ENCODE peak calls at places on chromosomes 7 and 10, in nine cellular contexts. One of them, this sample, is unnamed.

GRCh38 chr7:18693401-18693800 is 197.9 kb downstream of the HDAC9 start:
- DNase-seq in fibroblast of lung: peak; percentile 73
- DNase-seq in esophagus squamous epithelium: no peak
- DNase-seq in lower lobe of right lung: no peak
- DNase-seq in right cardiac atrium: peak; percentile 21
- DNase-seq in effector memory CD4-positive, alpha-beta T cell: no peak
- DNase-seq in naive thymus-derived CD4-positive, alpha-beta T cell: no peak
- DNase-seq in thoracic aorta: no peak
- DNase-seq in psoas muscle: peak; percentile 19
- DNase-seq in this sample: peak; percentile 94

GRCh38 chr10:93352638-93353383 is 129.3 kb downstream of the MYOF start:
- DNase-seq in fibroblast of lung: peak; percentile 24
- DNase-seq in esophagus squamous epithelium: no peak
- DNase-seq in lower lobe of right lung: no peak
- DNase-seq in right cardiac atrium: no peak
- DNase-seq in effector memory CD4-positive, alpha-beta T cell: no peak
- DNase-seq in naive thymus-derived CD4-positive, alpha-beta T cell: peak; percentile 44
- DNase-seq in thoracic aorta: no peak
- DNase-seq in psoas muscle: no peak
- DNase-seq in this sample: peak; percentile 82

GRCh38 chr7:80548790-80549530 is 37.1 kb upstream of the GNAT3 start:
- DNase-seq in fibroblast of lung: peak; percentile 20
- DNase-seq in esophagus squamous epithelium: no peak
- DNase-seq in lower lobe of right lung: no peak
- DNase-seq in right cardiac atrium: no peak
- DNase-seq in effector memory CD4-positive, alpha-beta T cell: no peak
- DNase-seq in naive thymus-derived CD4-positive, alpha-beta T cell: no peak
- DNase-seq in thoracic aorta: no peak
- DNase-seq in psoas muscle: no peak
- DNase-seq in this sample: no peak

GRCh38 chr7:30450983-30451497 is 27.5 kb downstream of the NOD1 start:
- DNase-seq in fibroblast of lung: no peak
- DNase-seq in esophagus squamous epithelium: no peak
- DNase-seq in lower lobe of right lung: no peak
- DNase-seq in right cardiac atrium: no peak
- DNase-seq in effector memory CD4-positive, alpha-beta T cell: no peak
- DNase-seq in naive thymus-derived CD4-positive, alpha-beta T cell: no peak
- DNase-seq in thoracic aorta: no peak
- DNase-seq in psoas muscle: no peak
- DNase-seq in this sample: no peak

GRCh38 chr7:27146491-27147210 is 923 bp downstream of the HOXA6 start:
- DNase-seq in fibroblast of lung: no peak
- DNase-seq in esophagus squamous epithelium: no peak
- DNase-seq in lower lobe of right lung: no peak
- DNase-seq in right cardiac atrium: no peak
- DNase-seq in effector memory CD4-positive, alpha-beta T cell: no peak
- DNase-seq in naive thymus-derived CD4-positive, alpha-beta T cell: no peak
- DNase-seq in thoracic aorta: no peak
- DNase-seq in psoas muscle: no peak
- DNase-seq in this sample: no peak

GRCh38 chr10:95391570-95392249 is 100.9 kb upstream of the PDLIM1 start:
- DNase-seq in fibroblast of lung: peak; percentile 54
- DNase-seq in esophagus squamous epithelium: no peak
- DNase-seq in lower lobe of right lung: no peak
- DNase-seq in right cardiac atrium: no peak
- DNase-seq in effector memory CD4-positive, alpha-beta T cell: no peak
- DNase-seq in naive thymus-derived CD4-positive, alpha-beta T cell: no peak
- DNase-seq in thoracic aorta: no peak
- DNase-seq in psoas muscle: no peak
- DNase-seq in this sample: peak; percentile 50

GRCh38 chr10:37713642-37714041 is 143.8 kb downstream of the ZNF248 start:
- DNase-seq in fibroblast of lung: no peak
- DNase-seq in esophagus squamous epithelium: no peak
- DNase-seq in lower lobe of right lung: no peak
- DNase-seq in right cardiac atrium: no peak
- DNase-seq in effector memory CD4-positive, alpha-beta T cell: no peak
- DNase-seq in naive thymus-derived CD4-positive, alpha-beta T cell: no peak
- DNase-seq in thoracic aorta: no peak
- DNase-seq in psoas muscle: no peak
- DNase-seq in this sample: no peak

GRCh38 chr10:69843923-69844322 is 42.2 kb downstream of the COL13A1 start:
- DNase-seq in fibroblast of lung: no peak
- DNase-seq in esophagus squamous epithelium: no peak
- DNase-seq in lower lobe of right lung: no peak
- DNase-seq in right cardiac atrium: no peak
- DNase-seq in effector memory CD4-positive, alpha-beta T cell: no peak
- DNase-seq in naive thymus-derived CD4-positive, alpha-beta T cell: no peak
- DNase-seq in thoracic aorta: no peak
- DNase-seq in psoas muscle: no peak
- DNase-seq in this sample: no peak

GRCh38 chr7:104883718-104884452 is 130.1 kb upstream of the KMT2E start:
- DNase-seq in fibroblast of lung: peak; percentile 71
- DNase-seq in esophagus squamous epithelium: no peak
- DNase-seq in lower lobe of right lung: peak; percentile 88
- DNase-seq in right cardiac atrium: peak; percentile 89
- DNase-seq in effector memory CD4-positive, alpha-beta T cell: peak; percentile 68
- DNase-seq in naive thymus-derived CD4-positive, alpha-beta T cell: peak; percentile 56
- DNase-seq in thoracic aorta: peak; percentile 68
- DNase-seq in psoas muscle: peak; percentile 86
- DNase-seq in this sample: peak; percentile 90

GRCh38 chr10:68666280-68666760 is 54.7 kb upstream of the CCAR1 start:
- DNase-seq in fibroblast of lung: peak; percentile 94
- DNase-seq in esophagus squamous epithelium: no peak
- DNase-seq in lower lobe of right lung: no peak
- DNase-seq in right cardiac atrium: no peak
- DNase-seq in effector memory CD4-positive, alpha-beta T cell: no peak
- DNase-seq in naive thymus-derived CD4-positive, alpha-beta T cell: no peak
- DNase-seq in thoracic aorta: no peak
- DNase-seq in psoas muscle: no peak
- DNase-seq in this sample: peak; percentile 89

GRCh38 chr10:44925224-44925623 is 14.1 kb downstream of the TMEM72 start:
- DNase-seq in fibroblast of lung: peak; percentile 23
- DNase-seq in esophagus squamous epithelium: no peak
- DNase-seq in lower lobe of right lung: no peak
- DNase-seq in right cardiac atrium: no peak
- DNase-seq in effector memory CD4-positive, alpha-beta T cell: no peak
- DNase-seq in naive thymus-derived CD4-positive, alpha-beta T cell: peak; percentile 16
- DNase-seq in thoracic aorta: no peak
- DNase-seq in psoas muscle: no peak
- DNase-seq in this sample: peak; percentile 9

GRCh38 chr7:97555845-97556431 is 175.9 kb upstream of the TAC1 start:
- DNase-seq in fibroblast of lung: no peak
- DNase-seq in esophagus squamous epithelium: no peak
- DNase-seq in lower lobe of right lung: no peak
- DNase-seq in right cardiac atrium: no peak
- DNase-seq in effector memory CD4-positive, alpha-beta T cell: no peak
- DNase-seq in naive thymus-derived CD4-positive, alpha-beta T cell: no peak
- DNase-seq in thoracic aorta: no peak
- DNase-seq in psoas muscle: no peak
- DNase-seq in this sample: no peak

GRCh38 chr10:34280599-34281374 is 534.3 kb downstream of the PARD3 start:
- DNase-seq in fibroblast of lung: peak; percentile 98
- DNase-seq in esophagus squamous epithelium: no peak
- DNase-seq in lower lobe of right lung: no peak
- DNase-seq in right cardiac atrium: no peak
- DNase-seq in effector memory CD4-positive, alpha-beta T cell: no peak
- DNase-seq in naive thymus-derived CD4-positive, alpha-beta T cell: no peak
- DNase-seq in thoracic aorta: peak; percentile 37
- DNase-seq in psoas muscle: peak; percentile 39
- DNase-seq in this sample: peak; percentile 92

GRCh38 chr10:52020702-52021101 is 293.4 kb upstream of the DKK1 start:
- DNase-seq in fibroblast of lung: no peak
- DNase-seq in esophagus squamous epithelium: no peak
- DNase-seq in lower lobe of right lung: no peak
- DNase-seq in right cardiac atrium: no peak
- DNase-seq in effector memory CD4-positive, alpha-beta T cell: no peak
- DNase-seq in naive thymus-derived CD4-positive, alpha-beta T cell: no peak
- DNase-seq in thoracic aorta: no peak
- DNase-seq in psoas muscle: no peak
- DNase-seq in this sample: no peak

GRCh38 chr7:64183126-64183742 is 23.8 kb upstream of the ZNF735 start:
- DNase-seq in fibroblast of lung: no peak
- DNase-seq in esophagus squamous epithelium: no peak
- DNase-seq in lower lobe of right lung: peak; percentile 54
- DNase-seq in right cardiac atrium: no peak
- DNase-seq in effector memory CD4-positive, alpha-beta T cell: peak; percentile 31
- DNase-seq in naive thymus-derived CD4-positive, alpha-beta T cell: no peak
- DNase-seq in thoracic aorta: no peak
- DNase-seq in psoas muscle: peak; percentile 27
- DNase-seq in this sample: peak; percentile 0

GRCh38 chr7:39952791-39953190 is 2.7 kb downstream of the CDK13 start:
- DNase-seq in fibroblast of lung: peak; percentile 10
- DNase-seq in esophagus squamous epithelium: no peak
- DNase-seq in lower lobe of right lung: no peak
- DNase-seq in right cardiac atrium: no peak
- DNase-seq in effector memory CD4-positive, alpha-beta T cell: no peak
- DNase-seq in naive thymus-derived CD4-positive, alpha-beta T cell: no peak
- DNase-seq in thoracic aorta: no peak
- DNase-seq in psoas muscle: no peak
- DNase-seq in this sample: peak; percentile 57

GRCh38 chr10:120283093-120283492 is 173.9 kb upstream of the PLPP4 start:
- DNase-seq in fibroblast of lung: no peak
- DNase-seq in esophagus squamous epithelium: no peak
- DNase-seq in lower lobe of right lung: no peak
- DNase-seq in right cardiac atrium: no peak
- DNase-seq in effector memory CD4-positive, alpha-beta T cell: no peak
- DNase-seq in naive thymus-derived CD4-positive, alpha-beta T cell: no peak
- DNase-seq in thoracic aorta: no peak
- DNase-seq in psoas muscle: no peak
- DNase-seq in this sample: no peak

GRCh38 chr10:74888947-74889661 is 62.7 kb downstream of the KAT6B start:
- DNase-seq in fibroblast of lung: no peak
- DNase-seq in esophagus squamous epithelium: no peak
- DNase-seq in lower lobe of right lung: no peak
- DNase-seq in right cardiac atrium: no peak
- DNase-seq in effector memory CD4-positive, alpha-beta T cell: no peak
- DNase-seq in naive thymus-derived CD4-positive, alpha-beta T cell: no peak
- DNase-seq in thoracic aorta: no peak
- DNase-seq in psoas muscle: no peak
- DNase-seq in this sample: no peak

GRCh38 chr7:43482679-43483252 is 100.1 kb upstream of the STK17A start:
- DNase-seq in fibroblast of lung: peak; percentile 37
- DNase-seq in esophagus squamous epithelium: no peak
- DNase-seq in lower lobe of right lung: no peak
- DNase-seq in right cardiac atrium: no peak
- DNase-seq in effector memory CD4-positive, alpha-beta T cell: no peak
- DNase-seq in naive thymus-derived CD4-positive, alpha-beta T cell: no peak
- DNase-seq in thoracic aorta: no peak
- DNase-seq in psoas muscle: no peak
- DNase-seq in this sample: no peak

GRCh38 chr7:108284349-108285017 is 154.3 kb upstream of the LAMB4 start:
- DNase-seq in fibroblast of lung: no peak
- DNase-seq in esophagus squamous epithelium: no peak
- DNase-seq in lower lobe of right lung: no peak
- DNase-seq in right cardiac atrium: no peak
- DNase-seq in effector memory CD4-positive, alpha-beta T cell: no peak
- DNase-seq in naive thymus-derived CD4-positive, alpha-beta T cell: no peak
- DNase-seq in thoracic aorta: no peak
- DNase-seq in psoas muscle: no peak
- DNase-seq in this sample: no peak
- H3K4me1 ChIP-seq in fibroblast of lung: no peaks in the 10 kb centered on the region
- H3K4me1 ChIP-seq in esophagus squamous epithelium: peaks cover 58% of the 10 kb centered on the region
- H3K4me1 ChIP-seq in lower lobe of right lung: no peaks in the 10 kb centered on the region
- H3K4me1 ChIP-seq in right cardiac atrium: no peaks in the 10 kb centered on the region
- H3K4me1 ChIP-seq in effector memory CD4-positive, alpha-beta T cell: no peaks in the 10 kb centered on the region
- H3K4me1 ChIP-seq in naive thymus-derived CD4-positive, alpha-beta T cell: no peaks in the 10 kb centered on the region
- H3K4me1 ChIP-seq in thoracic aorta: no peaks in the 10 kb centered on the region
- H3K4me1 ChIP-seq in psoas muscle: no peaks in the 10 kb centered on the region
- H3K4me1 ChIP-seq in this sample: peaks cover 21% of the 10 kb centered on the region

DNA sequence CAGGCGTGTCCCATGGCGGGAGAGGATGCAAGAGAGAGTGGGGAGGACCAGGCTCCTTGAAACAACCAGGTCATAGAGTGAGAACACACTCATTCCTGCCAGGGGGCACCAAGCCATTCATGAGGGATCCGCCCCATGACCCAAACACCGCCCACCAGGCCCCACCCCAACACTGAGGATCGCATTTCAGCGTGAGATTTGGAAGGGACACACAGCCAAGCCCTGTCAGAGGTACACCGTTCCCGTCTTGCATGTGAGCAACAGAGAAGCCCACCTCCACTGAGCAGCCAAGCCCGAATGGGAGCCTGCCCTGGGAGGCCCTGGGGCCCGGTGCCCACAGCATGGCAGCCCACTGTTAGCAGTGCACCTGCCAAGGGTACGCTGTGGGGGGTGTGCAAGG is 7.9 kb upstream of the ARPC1B start:
- DNase-seq in fibroblast of lung: no peak
- DNase-seq in esophagus squamous epithelium: no peak
- DNase-seq in lower lobe of right lung: peak; percentile 27
- DNase-seq in right cardiac atrium: no peak
- DNase-seq in effector memory CD4-positive, alpha-beta T cell: no peak
- DNase-seq in naive thymus-derived CD4-positive, alpha-beta T cell: no peak
- DNase-seq in thoracic aorta: no peak
- DNase-seq in psoas muscle: no peak
- DNase-seq in this sample: no peak
- H3K4me1 ChIP-seq in fibroblast of lung: no peaks in the 10 kb centered on the region
- H3K4me1 ChIP-seq in esophagus squamous epithelium: peaks cover 30% of the 10 kb centered on the region
- H3K4me1 ChIP-seq in lower lobe of right lung: peaks cover 5% of the 10 kb centered on the region
- H3K4me1 ChIP-seq in right cardiac atrium: no peaks in the 10 kb centered on the region
- H3K4me1 ChIP-seq in effector memory CD4-positive, alpha-beta T cell: no peaks in the 10 kb centered on the region
- H3K4me1 ChIP-seq in naive thymus-derived CD4-positive, alpha-beta T cell: no peaks in the 10 kb centered on the region
- H3K4me1 ChIP-seq in thoracic aorta: peaks cover 12% of the 10 kb centered on the region
- H3K4me1 ChIP-seq in psoas muscle: no peaks in the 10 kb centered on the region
- H3K4me1 ChIP-seq in this sample: peaks cover 10% of the 10 kb centered on the region

DNA sequence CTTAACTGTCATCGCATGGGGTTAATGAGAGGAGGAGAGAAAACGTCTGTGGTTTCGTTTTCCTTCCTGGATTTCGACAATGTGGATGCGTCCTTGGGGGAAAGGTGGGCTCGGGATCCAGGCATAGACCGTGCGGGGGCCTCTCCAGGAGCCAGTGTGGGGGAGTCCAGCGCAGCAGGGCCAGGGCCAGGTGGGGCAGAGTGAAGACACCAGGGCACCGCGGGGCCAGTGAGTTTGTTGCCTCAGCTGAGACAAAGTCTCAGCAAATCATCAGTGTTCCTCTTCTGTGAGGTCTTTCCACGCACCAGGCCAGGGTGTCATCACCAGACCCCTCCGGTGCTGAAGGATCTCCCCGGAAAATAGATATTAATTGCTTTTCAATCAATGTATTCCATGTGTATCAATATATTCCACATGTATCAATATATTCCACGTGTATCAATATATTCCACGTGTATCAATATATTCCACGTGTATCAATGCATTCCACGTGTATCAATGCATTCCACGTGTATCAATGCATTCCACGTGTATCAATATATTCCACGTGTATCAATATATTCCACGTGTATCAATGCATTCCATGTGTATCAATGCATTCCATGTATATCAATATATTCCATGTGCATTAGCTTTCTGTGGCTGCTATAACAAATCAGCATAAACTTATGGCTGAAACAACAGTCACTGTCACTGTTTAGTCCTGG is 33.8 kb upstream of the CFAP46 start:
- DNase-seq in fibroblast of lung: no peak
- DNase-seq in esophagus squamous epithelium: no peak
- DNase-seq in lower lobe of right lung: peak; percentile 34
- DNase-seq in right cardiac atrium: no peak
- DNase-seq in effector memory CD4-positive, alpha-beta T cell: no peak
- DNase-seq in naive thymus-derived CD4-positive, alpha-beta T cell: no peak
- DNase-seq in thoracic aorta: no peak
- DNase-seq in psoas muscle: no peak
- DNase-seq in this sample: no peak
- H3K4me1 ChIP-seq in fibroblast of lung: no peaks in the 10 kb centered on the region
- H3K4me1 ChIP-seq in esophagus squamous epithelium: no peaks in the 10 kb centered on the region
- H3K4me1 ChIP-seq in lower lobe of right lung: no peaks in the 10 kb centered on the region
- H3K4me1 ChIP-seq in right cardiac atrium: no peaks in the 10 kb centered on the region
- H3K4me1 ChIP-seq in effector memory CD4-positive, alpha-beta T cell: no peaks in the 10 kb centered on the region
- H3K4me1 ChIP-seq in naive thymus-derived CD4-positive, alpha-beta T cell: no peaks in the 10 kb centered on the region
- H3K4me1 ChIP-seq in thoracic aorta: no peaks in the 10 kb centered on the region
- H3K4me1 ChIP-seq in psoas muscle: no peaks in the 10 kb centered on the region
- H3K4me1 ChIP-seq in this sample: peaks cover 3% of the 10 kb centered on the region

GRCh38 chr10:62632071-62632809 is 172.3 kb upstream of the ADO start:
- DNase-seq in fibroblast of lung: peak; percentile 30
- DNase-seq in esophagus squamous epithelium: no peak
- DNase-seq in lower lobe of right lung: peak; percentile 71
- DNase-seq in right cardiac atrium: peak; percentile 39
- DNase-seq in effector memory CD4-positive, alpha-beta T cell: peak; percentile 51
- DNase-seq in naive thymus-derived CD4-positive, alpha-beta T cell: peak; percentile 52
- DNase-seq in thoracic aorta: no peak
- DNase-seq in psoas muscle: no peak
- DNase-seq in this sample: no peak
- H3K4me1 ChIP-seq in fibroblast of lung: peaks cover 5% of the 10 kb centered on the region
- H3K4me1 ChIP-seq in esophagus squamous epithelium: peaks cover 10% of the 10 kb centered on the region
- H3K4me1 ChIP-seq in lower lobe of right lung: peaks cover 38% of the 10 kb centered on the region
- H3K4me1 ChIP-seq in right cardiac atrium: peaks cover under 1% of the 10 kb centered on the region
- H3K4me1 ChIP-seq in effector memory CD4-positive, alpha-beta T cell: peaks cover 9% of the 10 kb centered on the region
- H3K4me1 ChIP-seq in naive thymus-derived CD4-positive, alpha-beta T cell: peaks cover 15% of the 10 kb centered on the region
- H3K4me1 ChIP-seq in thoracic aorta: peaks cover 4% of the 10 kb centered on the region
- H3K4me1 ChIP-seq in psoas muscle: no peaks in the 10 kb centered on the region
- H3K4me1 ChIP-seq in this sample: peaks cover 6% of the 10 kb centered on the region

This sample was measured in adipocyte.